ENCODE peak calls at places on chromosomes 5 and 9, in four cellular contexts. U is adipocyte, Y is NCI-H510A, Z is iris pigment epithelial cell. O is an unnamed sample.
A peak's percentile ranks its signal among the peaks of the same experiment; 100 is the strongest.

GRCh38 chr9:133889498-133890301 is 102.4 kb downstream of the VAV2 start:
- DNase-seq in U (no peak), Y (peak; percentile 55), Z (no peak), O (no peak)

GRCh38 chr9:114694719-114695269 is 12.8 kb upstream of the TEX48 start:
- DNase-seq in U (no peak), Y (no peak), Z (peak; percentile 47), O (no peak)

GRCh38 chr9:5838884-5839571 is 6.1 kb upstream of the ERMP1 start:
- DNase-seq in U (peak; percentile 55), Y (peak; percentile 17), Z (peak; percentile 64), O (peak; percentile 64)

GRCh38 chr5:34775886-34776285 is 63.1 kb upstream of the TTC23L start:
- DNase-seq in U (no peak), Y (no peak), Z (no peak), O (no peak)

GRCh38 chr5:1537166-1538154 is 13.7 kb upstream of the LPCAT1 start:
- DNase-seq in U (no peak), Y (no peak), Z (no peak), O (peak; percentile 36)

GRCh38 chr5:11903614-11904269 is 504 bp downstream of the CTNND2 start:
- DNase-seq in U (no peak), Y (peak; percentile 46), Z (peak; percentile 13), O (no peak)

GRCh38 chr9:99103909-99104458 is 929 bp upstream of the TGFBR1 start:
- DNase-seq in U (peak; percentile 79), Y (no peak), Z (peak; percentile 63), O (no peak)

GRCh38 chr9:16417749-16418148 is 452.7 kb downstream of the BNC2 start:
- DNase-seq in U (peak; percentile 41), Y (no peak), Z (peak; percentile 55), O (no peak)

GRCh38 chr5:136769900-136770684 is 404.7 kb upstream of the TRPC7 start:
- DNase-seq in U (peak; percentile 93), Y (peak; percentile 44), Z (peak; percentile 64), O (peak; percentile 51)

GRCh38 chr9:35164711-35165110 is 2.9 kb downstream of the UNC13B start:
- DNase-seq in U (peak; percentile 40), Y (no peak), Z (peak; percentile 84), O (no peak)

GRCh38 chr5:144207875-144208444 is 37.3 kb downstream of the KCTD16 start:
- DNase-seq in U (peak; percentile 69), Y (no peak), Z (no peak), O (no peak)

GRCh38 chr5:158880514-158881001 is 219.2 kb downstream of the EBF1 start:
- DNase-seq in U (no peak), Y (no peak), Z (no peak), O (no peak)

GRCh38 chr9:12784461-12785250 is 9.8 kb downstream of the LURAP1L start:
- DNase-seq in U (peak; percentile 85), Y (peak; percentile 83), Z (peak; percentile 97), O (peak; percentile 81)

GRCh38 chr5:89597878-89598277 is 714.9 kb upstream of the MEF2C start:
- DNase-seq in U (no peak), Y (no peak), Z (no peak), O (no peak)

GRCh38 chr5:9188956-9189355 is 356.9 kb downstream of the SEMA5A start:
- DNase-seq in U (no peak), Y (no peak), Z (no peak), O (no peak)

GRCh38 chr9:131546336-131547084 is 1.2 kb downstream of the PRRT1B start:
- DNase-seq in U (peak; percentile 59), Y (no peak), Z (peak; percentile 22), O (no peak)

GRCh38 chr5:7548576-7548975 is 152.6 kb downstream of the ADCY2 start:
- DNase-seq in U (no peak), Y (no peak), Z (no peak), O (no peak)

O was measured in left lobe of liver.